ENCODE peak calls at places on chromosomes 2 and 18, in four cellular contexts. P is stimulated activated CD8-positive, alpha-beta memory T cell treated with anti-CD3 and anti-CD28 coated beads, Interleukin-15, amount 100 ng/mL, for 1 hour; V is NCI-H774; J is HS-5. B is an unnamed sample.

GRCh38 chr2:219001577-219002394 is 8.6 kb upstream of the CRYBA2 start:
- DNase-seq in V (peak), J (no peak), P (no peak), B (no peak)

GRCh38 chr2:239567786-239568185 is 167.0 kb upstream of the HDAC4 start:
- DNase-seq in V (no peak), P (no peak), J (no peak), B (no peak)

GRCh38 chr2:132941296-132942020 is 271.5 kb upstream of the LYPD1 start:
- DNase-seq in P (no peak), J (no peak), V (no peak), B (no peak)

GRCh38 chr2:45922577-45922988 is 271.1 kb downstream of the PRKCE start:
- DNase-seq in P (no peak), V (peak), J (no peak), B (no peak)

GRCh38 chr2:141611143-141611571 is 519.7 kb downstream of the LRP1B start:
- DNase-seq in P (no peak), J (no peak), V (no peak), B (no peak)

GRCh38 chr2:136139601-136140000 is 21.7 kb upstream of the CXCR4 start:
- DNase-seq in J (no peak), V (no peak), P (no peak), B (no peak)

GRCh38 chr18:35122586-35123224 is 81.5 kb downstream of the MAPRE2 start:
- DNase-seq in P (no peak), V (no peak), J (no peak), B (no peak)

GRCh38 chr2:239366740-239367139 is 34.1 kb downstream of the HDAC4 start:
- DNase-seq in V (no peak), P (no peak), J (no peak), B (no peak)

GRCh38 chr18:7927119-7927518 is 360.0 kb downstream of the PTPRM start:
- DNase-seq in V (no peak), J (no peak), P (no peak), B (no peak)

GRCh38 chr2:238702691-238703415 is 145.0 kb upstream of the TWIST2 start:
- DNase-seq in V (no peak), P (no peak), J (no peak), B (no peak)

GRCh38 chr2:39730685-39731302 is 48.3 kb downstream of the THUMPD2 start:
- DNase-seq in P (no peak), V (peak), J (no peak), B (no peak)

GRCh38 chr2:96801464-96802280 is 14.4 kb upstream of the CNNM3 start:
- DNase-seq in J (no peak), V (no peak), P (no peak), B (no peak)

GRCh38 chr2:157497603-157498314 is 53.9 kb upstream of the CYTIP start:
- DNase-seq in P (no peak), J (no peak), V (peak), B (no peak)

GRCh38 chr18:35026407-35027061 is 14.7 kb upstream of the MAPRE2 start:
- DNase-seq in V (no peak), P (no peak), J (no peak), B (no peak)

GRCh38 chr2:20446917-20447436 is at the start of gene RHOB:
- DNase-seq in V (peak), P (peak), J (peak), B (peak)

GRCh38 chr18:73942081-73942625 is 205.5 kb downstream of the FBXO15 start:
- DNase-seq in V (peak), P (no peak), J (no peak), B (no peak)

GRCh38 chr2:207801259-207801658 is 31.6 kb upstream of the FZD5 start:
- DNase-seq in V (peak), J (no peak), P (no peak), B (no peak)

GRCh38 chr2:214103199-214104001 is 307.5 kb upstream of the VWC2L start:
- DNase-seq in J (no peak), P (no peak), V (peak), B (no peak)

GRCh38 chr2:25418944-25419677 is 77.4 kb upstream of the DNMT3A start:
- DNase-seq in J (no peak), V (no peak), P (no peak), B (no peak)

GRCh38 chr2:229084467-229084866 is 186.6 kb downstream of the PID1 start:
- DNase-seq in V (no peak), J (no peak), P (no peak), B (no peak)

GRCh38 chr2:104412384-104412783 is 441.5 kb upstream of the POU3F3 start:
- DNase-seq in P (no peak), J (peak), V (peak), B (no peak)

GRCh38 chr2:127145255-127145899 is 38.4 kb upstream of the BIN1 start:
- DNase-seq in P (no peak), J (no peak), V (no peak), B (no peak)

GRCh38 chr2:105621038-105621437 is 123.7 kb upstream of the NCK2 start:
- DNase-seq in J (no peak), P (no peak), V (no peak), B (no peak)

GRCh38 chr18:9683418-9684396 is 24.4 kb upstream of the RAB31 start:
- DNase-seq in P (no peak), J (no peak), V (no peak), B (no peak)

GRCh38 chr2:120480903-120481445 is 135.0 kb downstream of the INHBB start:
- DNase-seq in V (no peak), J (no peak), P (no peak), B (no peak)

GRCh38 chr2:176956791-176957190 is 255.8 kb upstream of the HNRNPA3 start:
- DNase-seq in P (no peak), V (no peak), J (no peak), B (no peak)

GRCh38 chr2:135651717-135652116 is 89.9 kb upstream of the UBXN4 start:
- DNase-seq in P (no peak), V (no peak), J (no peak), B (no peak)

GRCh38 chr2:118911936-118912335 is 30.1 kb upstream of the MARCO start:
- DNase-seq in V (no peak), P (no peak), J (no peak), B (no peak)

GRCh38 chr18:59957957-59958356 is 58.2 kb downstream of the PMAIP1 start:
- DNase-seq in P (no peak), J (peak), V (peak), B (no peak)

GRCh38 chr2:117470311-117471095 is 344.0 kb upstream of the DDX18 start:
- DNase-seq in J (no peak), P (no peak), V (peak), B (no peak)

GRCh38 chr2:189022492-189022891 is 48.3 kb downstream of the COL3A1 start:
- DNase-seq in P (no peak), V (no peak), J (peak), B (no peak)

GRCh38 chr18:47215554-47216138 is 35.8 kb downstream of the SKOR2 start:
- DNase-seq in V (peak), J (peak), P (no peak), B (no peak)

GRCh38 chr2:96090181-96090500 is 26.2 kb downstream of the ADRA2B start:
- DNase-seq in J (no peak), V (no peak), P (no peak), B (no peak)

GRCh38 chr2:144693179-144693578 is 173.3 kb upstream of the ZEB2 start:
- DNase-seq in J (no peak), V (no peak), P (no peak), B (no peak)